ENCODE peak calls at places on chromosome X, in eight cellular contexts. One of them, this sample, is unnamed.

GRCh38 chrX:20091499-20091898 is 25.2 kb downstream of the MAP7D2 start:
- DNase-seq in uterus: no peak
- DNase-seq in SK-MEL-5: no peak
- DNase-seq in IMR-90: no peak
- DNase-seq in amniotic epithelial cell: no peak
- DNase-seq in AG04450: no peak
- DNase-seq in KG1: no peak
- DNase-seq in AG08395: no peak
- DNase-seq in this sample: no peak

GRCh38 chrX:69031971-69032391 is 133.3 kb downstream of the PJA1 start:
- DNase-seq in amniotic epithelial cell: peak; percentile 42
- DNase-seq in uterus: no peak
- DNase-seq in AG04450: no peak
- DNase-seq in IMR-90: peak; percentile 50
- DNase-seq in KG1: no peak
- DNase-seq in SK-MEL-5: no peak
- DNase-seq in AG08395: no peak
- DNase-seq in this sample: no peak

GRCh38 chrX:46247456-46247855 is 297.8 kb downstream of the ZNF674 start:
- DNase-seq in KG1: no peak
- DNase-seq in IMR-90: no peak
- DNase-seq in amniotic epithelial cell: no peak
- DNase-seq in uterus: no peak
- DNase-seq in AG04450: no peak
- DNase-seq in AG08395: no peak
- DNase-seq in SK-MEL-5: no peak
- DNase-seq in this sample: no peak

GRCh38 chrX:70444326-70445196 is at the start of gene DLG3:
- DNase-seq in AG08395: peak; percentile 71
- DNase-seq in IMR-90: peak; percentile 51
- DNase-seq in amniotic epithelial cell: no peak
- DNase-seq in AG04450: no peak
- DNase-seq in uterus: no peak
- DNase-seq in SK-MEL-5: peak; percentile 30
- DNase-seq in KG1: no peak
- DNase-seq in this sample: peak; percentile 29

GRCh38 chrX:50888884-50889283 is 21.7 kb upstream of the BMP15 start:
- DNase-seq in AG04450: no peak
- DNase-seq in AG08395: no peak
- DNase-seq in KG1: no peak
- DNase-seq in amniotic epithelial cell: no peak
- DNase-seq in IMR-90: no peak
- DNase-seq in SK-MEL-5: no peak
- DNase-seq in uterus: no peak
- DNase-seq in this sample: no peak

GRCh38 chrX:68508799-68509198 is 9.9 kb downstream of the YIPF6 start:
- DNase-seq in KG1: no peak
- DNase-seq in AG04450: no peak
- DNase-seq in SK-MEL-5: no peak
- DNase-seq in IMR-90: no peak
- DNase-seq in uterus: no peak
- DNase-seq in AG08395: no peak
- DNase-seq in amniotic epithelial cell: peak; percentile 44
- DNase-seq in this sample: peak; percentile 12

GRCh38 chrX:119343856-119344255 is 55.3 kb upstream of the SLC25A43 start:
- DNase-seq in amniotic epithelial cell: no peak
- DNase-seq in AG08395: no peak
- DNase-seq in IMR-90: no peak
- DNase-seq in SK-MEL-5: no peak
- DNase-seq in uterus: no peak
- DNase-seq in AG04450: no peak
- DNase-seq in KG1: no peak
- DNase-seq in this sample: no peak

GRCh38 chrX:25275159-25275558 is 259.4 kb upstream of the ARX start:
- DNase-seq in KG1: no peak
- DNase-seq in AG08395: no peak
- DNase-seq in amniotic epithelial cell: no peak
- DNase-seq in AG04450: no peak
- DNase-seq in IMR-90: no peak
- DNase-seq in SK-MEL-5: peak; percentile 21
- DNase-seq in uterus: no peak
- DNase-seq in this sample: no peak

GRCh38 chrX:136816970-136817369 is 36.2 kb upstream of the ARHGEF6 start:
- DNase-seq in SK-MEL-5: no peak
- DNase-seq in IMR-90: peak; percentile 47
- DNase-seq in uterus: no peak
- DNase-seq in AG08395: peak; percentile 39
- DNase-seq in AG04450: no peak
- DNase-seq in amniotic epithelial cell: peak; percentile 53
- DNase-seq in KG1: no peak
- DNase-seq in this sample: peak; percentile 48

GRCh38 chrX:150582338-150582948 is 14.0 kb downstream of the MTM1 start:
- DNase-seq in uterus: no peak
- DNase-seq in IMR-90: no peak
- DNase-seq in AG04450: no peak
- DNase-seq in amniotic epithelial cell: peak; percentile 7
- DNase-seq in SK-MEL-5: no peak
- DNase-seq in AG08395: no peak
- DNase-seq in KG1: no peak
- DNase-seq in this sample: no peak

GRCh38 chrX:73577368-73577767 is 14.4 kb downstream of the CHIC1 start:
- DNase-seq in AG08395: peak; percentile 38
- DNase-seq in IMR-90: peak; percentile 75
- DNase-seq in SK-MEL-5: peak; percentile 11
- DNase-seq in amniotic epithelial cell: peak; percentile 80
- DNase-seq in uterus: no peak
- DNase-seq in KG1: no peak
- DNase-seq in AG04450: peak; percentile 29
- DNase-seq in this sample: peak; percentile 80

GRCh38 chrX:2875798-2876399 is 47.2 kb downstream of the GYG2 start:
- DNase-seq in IMR-90: no peak
- DNase-seq in SK-MEL-5: peak; percentile 60
- DNase-seq in amniotic epithelial cell: no peak
- DNase-seq in AG08395: peak; percentile 17
- DNase-seq in AG04450: no peak
- DNase-seq in KG1: no peak
- DNase-seq in uterus: no peak
- DNase-seq in this sample: peak; percentile 27

This sample was measured in iris pigment epithelial cell.